ENCODE peak calls at places on chromosomes 11 and 22, in five cellular contexts. I, J, L, W and M are unnamed samples.

GRCh38 chr11:19079643-19080440 is 19.3 kb upstream of the MRGPRX2 start:
- DNase-seq in I (no peak), J (no peak), L (peak; percentile 81), W (peak; percentile 97), M (peak; percentile 52)

GRCh38 chr11:82791779-82792178 is 58.1 kb upstream of the FAM181B start:
- DNase-seq in I (no peak), J (no peak), L (no peak), W (no peak), M (no peak)

GRCh38 chr11:126233391-126233790 is 21.8 kb downstream of the FAM118B start:
- DNase-seq in I (no peak), J (no peak), L (no peak), W (peak; percentile 53), M (no peak)

GRCh38 chr22:26912985-26913384 is 255.6 kb downstream of the MIAT start:
- DNase-seq in I (no peak), J (no peak), L (no peak), W (no peak), M (no peak)

GRCh38 chr11:65014146-65014960 is at the start of gene ARL2:
- DNase-seq in I (no peak), J (no peak), L (no peak), W (no peak), M (no peak)

GRCh38 chr11:7056828-7057513 is 31.8 kb upstream of the RBMXL2 start:
- DNase-seq in I (no peak), J (no peak), L (no peak), W (no peak), M (no peak)

GRCh38 chr11:35647535-35648092 is 15.0 kb upstream of the TRIM44 start:
- DNase-seq in I (no peak), J (no peak), L (no peak), W (no peak), M (no peak)

GRCh38 chr11:13772223-13773046 is 104.0 kb downstream of the FAR1 start:
- DNase-seq in I (no peak), J (no peak), L (peak; percentile 66), W (peak; percentile 78), M (peak; percentile 30)

GRCh38 chr11:102615894-102616432 is 9.2 kb downstream of the MMP20 start:
- DNase-seq in I (no peak), J (no peak), L (no peak), W (no peak), M (no peak)

GRCh38 chr11:7672276-7672959 is 882 bp downstream of the CYB5R2 start:
- DNase-seq in I (no peak), J (no peak), L (no peak), W (no peak), M (no peak)

GRCh38 chr11:1108246-1108900 is 33.7 kb downstream of the MUC2 start:
- DNase-seq in I (no peak), J (no peak), L (no peak), W (no peak), M (no peak)

GRCh38 chr11:1353383-1354124 is 36.2 kb upstream of the BRSK2 start:
- DNase-seq in I (no peak), J (no peak), L (no peak), W (no peak), M (no peak)

GRCh38 chr22:31944700-31945477 is 554 bp downstream of the YWHAH start:
- DNase-seq in I (peak; percentile 60), J (peak; percentile 41), L (no peak), W (no peak), M (no peak)

GRCh38 chr11:112748713-112749481 is 212.3 kb upstream of the NCAM1 start:
- DNase-seq in I (no peak), J (no peak), L (no peak), W (no peak), M (no peak)

GRCh38 chr11:74954199-74954598 is 5.1 kb downstream of the SPCS2 start:
- DNase-seq in I (no peak), J (no peak), L (no peak), W (no peak), M (no peak)

GRCh38 chr11:112539741-112540140 is 279.1 kb upstream of the PLET1 start:
- DNase-seq in I (no peak), J (no peak), L (no peak), W (no peak), M (no peak)

GRCh38 chr22:46824348-46824909 is 62.0 kb downstream of the TBC1D22A start:
- DNase-seq in I (no peak), J (no peak), L (no peak), W (no peak), M (no peak)

GRCh38 chr11:64916040-64916847 is 765 bp downstream of the ATG2A start:
- DNase-seq in I (peak; percentile 56), J (peak; percentile 60), L (no peak), W (peak; percentile 46), M (peak; percentile 30)

GRCh38 chr11:1457326-1457680 is 29.3 kb downstream of the MOB2 start:
- DNase-seq in I (no peak), J (no peak), L (no peak), W (no peak), M (no peak)

GRCh38 chr11:117950320-117950719 is 21.1 kb upstream of the TMPRSS13 start:
- DNase-seq in I (peak; percentile 27), J (peak; percentile 28), L (no peak), W (no peak), M (no peak)

GRCh38 chr22:39348909-39349505 is 784 bp upstream of the SYNGR1 start:
- DNase-seq in I (peak; percentile 21), J (no peak), L (no peak), W (no peak), M (no peak)

GRCh38 chr22:44309647-44310046 is 3.1 kb downstream of the SHISAL1 start:
- DNase-seq in I (no peak), J (no peak), L (no peak), W (no peak), M (no peak)

GRCh38 chr11:59249535-59249934 is 36.8 kb upstream of the MPEG1 start:
- DNase-seq in I (no peak), J (no peak), L (no peak), W (no peak), M (no peak)

GRCh38 chr11:75142714-75143419 is 8.0 kb upstream of the SLCO2B1 start:
- DNase-seq in I (peak; percentile 70), J (peak; percentile 65), L (peak; percentile 73), W (peak; percentile 89), M (peak; percentile 95)

GRCh38 chr11:41978951-41979350 is 519.5 kb upstream of the LRRC4C start:
- DNase-seq in I (no peak), J (no peak), L (no peak), W (peak; percentile 69), M (no peak)

GRCh38 chr11:62542750-62543567 is 3.6 kb downstream of the AHNAK start:
- DNase-seq in I (peak; percentile 87), J (peak; percentile 84), L (no peak), W (peak; percentile 73), M (peak; percentile 52)

GRCh38 chr11:35927067-35927466 is 16.8 kb upstream of the LDLRAD3 start:
- DNase-seq in I (no peak), J (no peak), L (no peak), W (no peak), M (no peak)

GRCh38 chr22:38098410-38099249 is 11.9 kb downstream of the BAIAP2L2 start:
- DNase-seq in I (no peak), J (no peak), L (no peak), W (peak; percentile 30), M (no peak)

GRCh38 chr11:27423125-27423524 is 49.5 kb downstream of the LGR4 start:
- DNase-seq in I (peak; percentile 26), J (no peak), L (no peak), W (peak; percentile 76), M (no peak)

GRCh38 chr22:32605576-32605975 is 131.0 kb downstream of the FBXO7 start:
- DNase-seq in I (no peak), J (no peak), L (no peak), W (peak; percentile 70), M (no peak)

GRCh38 chr11:103079833-103080232 is 12.1 kb downstream of the DCUN1D5 start:
- DNase-seq in I (no peak), J (no peak), L (no peak), W (peak; percentile 81), M (no peak)

GRCh38 chr11:67293090-67293489 is 4.0 kb downstream of the ANKRD13D start:
- DNase-seq in I (no peak), J (no peak), L (no peak), W (peak; percentile 99), M (no peak)

GRCh38 chr11:35082322-35083180 is 56.4 kb upstream of the CD44 start:
- DNase-seq in I (peak; percentile 72), J (peak; percentile 71), L (peak; percentile 51), W (peak; percentile 83), M (peak; percentile 88)

GRCh38 chr22:24146190-24146616 is 35.1 kb upstream of the SUSD2 start:
- DNase-seq in I (peak; percentile 84), J (peak; percentile 82), L (no peak), W (peak; percentile 35), M (no peak)
- H3K4me3 ChIP-seq in I (no peak overlapping the region), J (no peak overlapping the region), L (no peak overlapping the region), W (no peak overlapping the region), M (no peak overlapping the region)

GRCh38 chr22:42346722-42347121 is 76.3 kb upstream of the TCF20 start:
- DNase-seq in I (no peak), J (no peak), L (no peak), W (no peak), M (no peak)
- TF ChIP-seq CTCF in I (no peak), J (no peak), L (no peak), W (no peak), M (no peak)

DNA sequence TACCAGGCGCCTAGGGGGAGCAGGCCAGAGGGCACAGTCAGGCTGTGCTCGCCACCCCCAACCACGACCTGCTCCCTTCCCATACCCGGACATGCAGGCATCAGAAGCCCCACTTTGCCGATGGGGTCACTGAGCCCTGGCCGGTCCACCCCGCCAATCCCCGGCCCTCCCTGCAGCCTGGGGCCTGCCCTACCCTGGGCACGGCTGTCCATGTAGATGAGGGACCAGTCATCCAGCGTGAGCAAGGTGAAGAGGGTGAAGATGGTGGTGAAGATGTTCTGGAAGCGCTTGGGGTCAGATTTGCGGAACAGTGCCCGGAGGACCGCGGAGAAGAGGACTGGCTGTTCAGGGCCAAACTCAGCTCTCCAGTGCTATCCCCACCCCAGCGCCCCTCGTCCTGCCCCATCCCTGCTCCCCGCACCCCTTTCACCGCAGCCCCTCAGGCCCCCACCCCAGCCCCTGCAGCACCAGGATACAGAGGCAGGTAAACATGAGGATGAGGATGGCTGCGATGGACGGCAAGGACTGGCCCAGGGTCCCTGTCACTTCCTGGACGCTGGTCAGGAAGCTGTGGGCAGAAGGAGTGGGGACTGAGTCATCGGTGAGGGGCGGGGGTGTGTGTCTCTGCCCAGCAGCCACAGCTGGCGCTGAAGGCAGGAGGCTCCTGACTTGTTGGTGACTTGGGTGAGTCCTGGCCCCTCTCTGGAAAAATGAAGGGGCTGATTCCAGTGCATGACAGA is 5.5 kb downstream of the CATSPER1 start:
- DNase-seq in I (peak; percentile 29), J (peak; percentile 44), L (no peak), W (peak; percentile 67), M (no peak)
- H3K4me3 ChIP-seq in I (no peak overlapping the region), J (no peak overlapping the region), L (no peak overlapping the region), W (no peak overlapping the region), M (no peak overlapping the region)

GRCh38 chr11:45211732-45212131 is 65.3 kb downstream of the PRDM11 start:
- DNase-seq in I (no peak), J (no peak), L (no peak), W (no peak), M (no peak)
- TF ChIP-seq CTCF in I (no peak), J (no peak), L (no peak), W (no peak), M (no peak)